ENCODE peak calls at places on chromosomes 7 and 10, in six cellular contexts. O is adipocyte, D is GM19239, Y is hypothalamus, G is DMS153, V is bronchial epithelial cell. Z is an unnamed sample.

GRCh38 chr10:25820496-25821415 is 113.3 kb upstream of the MYO3A start:
- DNase-seq in O (no peak), D (no peak), V (no peak), Y (no peak), G (no peak), Z (no peak)

GRCh38 chr10:21510218-21511070 is 15.0 kb downstream of the SKIDA1 start:
- DNase-seq in V (no peak), O (peak; percentile 36), D (no peak), Y (no peak), G (no peak), Z (no peak)

GRCh38 chr10:16381083-16381482 is 55.7 kb upstream of the PTER start:
- DNase-seq in G (no peak), V (peak; percentile 50), Y (no peak), O (no peak), D (peak; percentile 27), Z (no peak)

GRCh38 chr7:132996581-132997242 is 85.2 kb downstream of the CHCHD3 start:
- DNase-seq in D (no peak), O (no peak), V (peak; percentile 4), G (no peak), Y (no peak), Z (no peak)

GRCh38 chr7:108026116-108026515 is 23.2 kb upstream of the LAMB1 start:
- DNase-seq in V (no peak), O (no peak), G (no peak), D (no peak), Y (no peak), Z (no peak)

GRCh38 chr7:27242046-27242579 is 489 bp upstream of the EVX1 start:
- DNase-seq in V (no peak), O (no peak), Y (no peak), G (no peak), D (no peak), Z (no peak)

GRCh38 chr10:26857991-26858706 is 2.6 kb downstream of the ABI1 start:
- DNase-seq in G (no peak), D (no peak), O (peak; percentile 25), Y (no peak), V (peak; percentile 54), Z (no peak)

GRCh38 chr7:26439502-26440252 is 148.0 kb downstream of the SNX10 start:
- DNase-seq in O (no peak), G (no peak), Y (no peak), V (no peak), D (no peak), Z (no peak)

GRCh38 chr7:92621641-92622429 is 31.6 kb upstream of the FAM133B start:
- DNase-seq in Y (no peak), G (no peak), V (peak; percentile 76), O (peak; percentile 24), D (no peak), Z (no peak)

GRCh38 chr10:60188548-60188947 is 201.1 kb downstream of the ANK3 start:
- DNase-seq in Y (no peak), G (no peak), D (no peak), V (no peak), O (no peak), Z (no peak)

GRCh38 chr7:137642467-137642866 is 204.3 kb downstream of the DGKI start:
- DNase-seq in G (no peak), V (no peak), D (no peak), Y (no peak), O (peak; percentile 15), Z (no peak)

GRCh38 chr7:33744293-33744692 is 161.0 kb upstream of the BMPER start:
- DNase-seq in D (peak; percentile 8), O (peak; percentile 13), V (peak; percentile 78), G (peak; percentile 8), Y (no peak), Z (no peak)

GRCh38 chr10:61179734-61180133 is 235.7 kb upstream of the RHOBTB1 start:
- DNase-seq in G (peak; percentile 58), O (no peak), D (no peak), Y (no peak), V (no peak), Z (no peak)

GRCh38 chr10:104045151-104046089 is 40.3 kb downstream of the COL17A1 start:
- DNase-seq in Y (no peak), D (no peak), V (no peak), O (peak; percentile 91), G (peak; percentile 53), Z (no peak)

GRCh38 chr10:114367041-114367675 is 37.1 kb downstream of the AFAP1L2 start:
- DNase-seq in O (peak; percentile 17), V (no peak), D (no peak), Y (no peak), G (no peak), Z (no peak)

GRCh38 chr10:31623466-31623865 is 304.4 kb downstream of the ZEB1 start:
- DNase-seq in D (no peak), V (no peak), Y (no peak), O (peak; percentile 87), G (no peak), Z (no peak)

GRCh38 chr10:22693371-22693784 is 21.0 kb downstream of the PIP4K2A start:
- DNase-seq in O (peak; percentile 32), V (peak; percentile 20), D (no peak), G (no peak), Y (no peak), Z (no peak)

GRCh38 chr10:100043796-100044195 is 34.0 kb upstream of the DNMBP start:
- DNase-seq in G (no peak), Y (no peak), V (peak; percentile 62), D (no peak), O (peak; percentile 35), Z (no peak)

GRCh38 chr10:129594811-129595210 is 127.8 kb downstream of the MGMT start:
- DNase-seq in D (no peak), G (no peak), V (no peak), O (no peak), Y (no peak), Z (no peak)

GRCh38 chr7:44466300-44467216 is 23.9 kb downstream of the NUDCD3 start:
- DNase-seq in V (no peak), G (no peak), O (peak; percentile 69), D (no peak), Y (no peak), Z (no peak)

GRCh38 chr7:100856871-100857282 is 4.4 kb downstream of the SLC12A9 start:
- DNase-seq in O (no peak), G (no peak), V (no peak), Y (no peak), D (no peak), Z (no peak)

GRCh38 chr10:100874702-100875483 is 37.9 kb upstream of the SLF2 start:
- DNase-seq in V (no peak), D (no peak), O (no peak), Y (no peak), G (no peak), Z (no peak)

Z was measured in GM12891.